ENCODE peak calls at places on chromosome 10, in four cellular contexts. Q is left ventricle myocardium inferior; E is epithelial cell of esophagus; V is CD8-positive, alpha-beta T cell. P is an unnamed sample.

GRCh38 chr10:29735628-29736324 is 101.0 kb upstream of the SVIL start:
- DNase-seq in Q (peak), E (peak), V (peak), P (peak)

GRCh38 chr10:24262929-24263653 is 54.2 kb downstream of the KIAA1217 start:
- DNase-seq in Q (no peak), E (peak), V (no peak), P (peak)

GRCh38 chr10:119341236-119342016 is 134.1 kb downstream of the GRK5 start:
- DNase-seq in Q (peak), E (peak), V (peak), P (no peak)

GRCh38 chr10:10794056-10794455 is 223.6 kb upstream of the CELF2 start:
- DNase-seq in Q (no peak), E (peak), V (no peak), P (no peak)

GRCh38 chr10:92268763-92269162 is 22.1 kb downstream of the CPEB3 start:
- DNase-seq in Q (no peak), E (no peak), V (no peak), P (no peak)

GRCh38 chr10:62665771-62666170 is 138.7 kb upstream of the ADO start:
- DNase-seq in Q (no peak), E (no peak), V (no peak), P (no peak)

GRCh38 chr10:71259815-71260501 is 47.6 kb downstream of the UNC5B start:
- DNase-seq in Q (no peak), E (no peak), V (no peak), P (no peak)

GRCh38 chr10:95656291-95657164 is at the start of gene ALDH18A1:
- DNase-seq in Q (peak), E (peak), V (peak), P (peak)

GRCh38 chr10:88879754-88880286 is at the start of gene STAMBPL1:
- DNase-seq in Q (no peak), E (no peak), V (peak), P (peak)

GRCh38 chr10:16992611-16993119 is 136.9 kb downstream of the CUBN start:
- DNase-seq in Q (no peak), E (no peak), V (no peak), P (no peak)

GRCh38 chr10:79147796-79148451 is 79.2 kb downstream of the ZMIZ1 start:
- DNase-seq in Q (no peak), E (no peak), V (no peak), P (no peak)

GRCh38 chr10:22489467-22489866 is 144.2 kb downstream of the SPAG6 start:
- DNase-seq in Q (no peak), E (peak), V (no peak), P (no peak)

DNA sequence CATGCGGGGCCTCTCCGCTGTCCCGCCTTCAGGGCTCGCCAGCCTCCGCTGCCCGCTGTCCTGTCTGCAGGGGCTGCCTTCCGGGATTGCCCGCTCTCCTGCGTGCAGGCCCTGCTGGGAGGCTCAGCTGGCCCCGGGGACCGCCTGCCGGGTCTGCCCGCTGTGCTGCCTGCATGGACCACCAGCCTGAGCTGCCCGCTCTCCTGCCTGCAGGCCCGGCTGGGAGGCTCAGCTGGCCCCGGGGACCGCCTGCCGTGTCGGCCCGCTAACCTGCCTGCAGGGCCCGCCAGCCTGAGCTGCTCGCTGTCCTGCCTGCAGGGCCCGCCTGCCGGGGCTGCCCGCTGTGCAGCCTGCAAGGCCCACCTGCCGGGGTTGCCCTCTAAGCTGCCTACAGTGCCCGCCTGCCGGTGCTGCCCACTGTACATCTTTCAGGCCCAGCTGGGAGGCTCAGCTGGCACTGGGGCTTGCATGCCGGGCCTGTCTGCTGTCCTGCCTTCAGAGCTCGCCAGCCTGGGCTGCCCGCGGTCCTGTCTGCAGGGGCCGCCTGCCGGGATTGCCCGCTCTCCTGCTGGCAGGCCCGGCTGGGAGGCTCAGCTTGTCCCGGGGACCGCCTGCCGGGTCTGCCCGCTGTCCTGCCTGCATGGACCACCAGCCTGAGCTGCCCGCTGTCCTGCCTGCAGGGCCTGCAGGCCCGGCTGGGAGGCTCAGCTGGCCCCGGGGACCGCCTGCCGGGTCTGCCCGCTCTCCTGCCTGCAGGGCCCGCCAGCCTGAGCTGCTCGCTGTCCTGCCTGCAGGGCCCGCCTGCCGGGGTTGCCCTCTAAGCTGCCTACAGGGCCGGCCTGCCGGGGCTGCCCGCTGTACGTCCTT is 165.1 kb downstream of the GLRX3 start:
- DNase-seq in Q (peak), E (peak), V (peak), P (peak)
- H3K4me3 ChIP-seq in Q (peak), E (peak), V (peak), P (peak)

GRCh38 chr10:77925795-77926565 is 575 bp downstream of the DLG5 start:
- DNase-seq in Q (peak), E (peak), V (no peak), P (peak)

GRCh38 chr10:77922551-77923179 is 3.9 kb downstream of the DLG5 start:
- DNase-seq in Q (no peak), E (no peak), V (no peak), P (no peak)

GRCh38 chr10:77926566-77927342 is at the start of gene DLG5:
- DNase-seq in Q (peak), E (peak), V (no peak), P (peak)

GRCh38 chr10:77927343-77928256 is 1.0 kb upstream of the DLG5 start:
- DNase-seq in Q (no peak), E (no peak), V (no peak), P (no peak)

GRCh38 chr10:77925410-77925794 is 1.2 kb downstream of the DLG5 start:
- DNase-seq in Q (no peak), E (no peak), V (no peak), P (no peak)
- H3K4me3 ChIP-seq in Q (peak), E (peak), V (no peak), P (peak)

GRCh38 chr10:110268931-110269640 is 35.6 kb downstream of the SMNDC1 start:
- DNase-seq in Q (no peak), E (no peak), V (no peak), P (no peak)
- H3K4me3 ChIP-seq in Q (peak), E (no peak), V (no peak), P (peak)

DNA sequence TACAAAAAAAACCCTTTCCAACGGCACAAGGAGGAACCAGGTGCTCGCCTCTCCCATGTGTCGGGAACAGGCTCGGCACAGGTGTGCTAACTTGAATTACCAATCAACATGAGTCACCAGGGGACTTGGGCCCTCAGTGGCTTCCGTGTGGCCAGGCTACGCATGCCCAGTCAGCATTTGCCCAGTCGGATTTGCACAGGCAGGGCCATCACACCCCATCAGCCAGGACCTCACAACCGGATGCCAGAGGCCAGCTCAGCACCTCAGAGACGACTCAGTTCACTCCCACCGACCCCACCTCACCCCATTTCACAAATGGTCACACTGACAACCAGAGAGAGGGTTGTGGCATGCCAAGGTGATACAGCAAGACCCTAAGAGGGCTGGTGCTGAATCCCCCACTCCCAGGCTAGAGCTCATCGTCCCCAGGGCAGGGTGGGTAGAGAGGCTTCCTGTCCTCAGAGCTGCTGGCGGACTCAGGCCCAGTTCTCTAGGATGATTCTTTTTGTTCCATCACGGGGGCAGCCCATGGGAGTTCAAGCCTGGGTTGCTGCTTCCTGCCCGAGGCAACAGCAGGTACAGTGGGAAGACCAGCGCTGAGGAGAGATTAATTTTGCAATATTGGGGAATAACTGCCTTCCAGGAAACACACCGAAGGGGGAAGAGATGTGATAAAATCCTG is 13.6 kb downstream of the ANXA11 start:
- DNase-seq in Q (no peak), E (peak), V (peak), P (peak)
- H3K4me3 ChIP-seq in Q (no peak), E (no peak), V (no peak), P (no peak)

GRCh38 chr10:31261502-31262311 is 57.3 kb upstream of the ZEB1 start:
- DNase-seq in Q (no peak), E (no peak), V (no peak), P (no peak)
- H3K4me3 ChIP-seq in Q (peak), E (no peak), V (no peak), P (no peak)

DNA sequence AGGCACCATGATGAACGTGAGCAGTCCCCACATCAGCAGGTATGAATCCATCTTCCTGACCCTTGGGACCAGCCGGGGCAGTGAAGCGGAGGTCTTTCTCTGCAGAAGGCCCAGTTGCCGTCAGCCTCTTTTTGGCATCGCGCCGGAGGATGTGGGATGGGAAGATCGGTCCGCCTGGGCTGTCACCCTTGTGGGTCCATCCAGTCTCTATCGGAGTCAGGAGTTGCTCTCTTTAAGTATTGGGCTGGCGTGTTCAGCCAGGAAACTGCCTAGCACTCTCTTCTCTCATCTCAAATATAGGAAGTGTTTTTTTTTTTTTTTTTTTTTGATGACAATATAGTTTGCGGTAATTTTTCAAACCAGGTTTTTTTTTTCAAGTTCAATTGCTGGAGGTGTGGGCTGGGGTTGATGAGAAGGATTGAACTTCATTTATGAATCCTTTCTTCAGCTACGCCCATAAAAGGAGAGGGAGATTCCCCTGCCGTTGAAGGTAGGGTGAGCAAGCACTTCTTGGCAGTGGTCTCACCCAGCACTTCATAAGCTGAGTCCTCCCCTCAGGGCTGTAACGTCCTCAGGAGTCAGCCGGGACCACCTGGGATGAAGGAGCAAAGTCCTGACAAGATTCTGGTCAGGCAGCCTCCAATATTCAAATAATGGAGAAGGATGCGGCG is at the start of gene IL2RA:
- DNase-seq in Q (no peak), E (no peak), V (no peak), P (no peak)
- H3K4me3 ChIP-seq in Q (peak), E (no peak), V (no peak), P (no peak)